ENCODE peak calls at places on chromosomes 4 and X, in six cellular contexts. O is fibroblast of mammary gland, C is neural crest cell, T is Calu3, K is nucleus accumbens, N is heart left ventricle. X is an unnamed sample.

GRCh38 chrX:56248492-56248891 is 16.3 kb downstream of the KLF8 start:
- DNase-seq in N (peak; percentile 25), C (peak; percentile 30), O (peak; percentile 54), K (peak; percentile 0), T (peak; percentile 57), X (peak; percentile 64)

GRCh38 chrX:96715412-96715940 is 30.8 kb downstream of the DIAPH2 start:
- DNase-seq in N (no peak), C (no peak), O (peak; percentile 33), T (no peak), K (no peak), X (no peak)

GRCh38 chr4:7101692-7102515 is 34.0 kb upstream of the GRPEL1 start:
- DNase-seq in K (peak; percentile 61), T (peak; percentile 66), N (peak; percentile 70), O (peak; percentile 64), C (peak; percentile 64), X (peak; percentile 80)

GRCh38 chrX:153392642-153393321 is 8.4 kb downstream of the PNMA6E start:
- DNase-seq in T (no peak), N (no peak), K (no peak), C (no peak), O (no peak), X (no peak)

GRCh38 chr4:180285796-180286195 is 1957.4 kb upstream of the TENM3 start:
- DNase-seq in K (no peak), C (no peak), T (no peak), O (no peak), N (no peak), X (no peak)

GRCh38 chr4:120066182-120066524 is 495 bp downstream of the MAD2L1 start:
- DNase-seq in C (no peak), K (no peak), N (no peak), T (no peak), O (no peak), X (no peak)

GRCh38 chrX:150696264-150696789 is 3.1 kb downstream of the MTMR1 start:
- DNase-seq in C (no peak), K (no peak), N (no peak), O (no peak), T (no peak), X (no peak)

GRCh38 chr4:126701756-126702155 is 931.0 kb upstream of the INTU start:
- DNase-seq in O (peak; percentile 84), N (peak; percentile 22), T (no peak), C (no peak), K (no peak), X (no peak)

GRCh38 chr4:116501954-116502353 is 583.4 kb downstream of the TRAM1L1 start:
- DNase-seq in C (no peak), T (no peak), O (no peak), K (no peak), N (no peak), X (no peak)

GRCh38 chr4:48439988-48440387 is 43.2 kb upstream of the SLC10A4 start:
- DNase-seq in K (peak; percentile 12), C (no peak), T (no peak), N (peak; percentile 13), O (no peak), X (no peak)